ENCODE peak calls at places on chromosomes 2 and 18, in seven cellular contexts. X, D, N, M, O, G and I are unnamed samples.

GRCh38 chr2:27737676-27738348 is 33.7 kb upstream of the MRPL33 start:
- DNase-seq in X (no peak), D (peak), N (no peak), M (no peak), O (no peak), G (no peak), I (no peak)

GRCh38 chr2:95018861-95019550 is 6.5 kb upstream of the MAL start:
- DNase-seq in X (no peak), D (no peak), N (no peak), M (no peak), O (no peak), G (no peak), I (no peak)

GRCh38 chr18:78939734-78940260 is 39.8 kb upstream of the SALL3 start:
- DNase-seq in X (no peak), D (no peak), N (no peak), M (no peak), O (no peak), G (no peak), I (no peak)

GRCh38 chr2:121650554-121650930 is 1.3 kb upstream of the CLASP1 start:
- DNase-seq in X (no peak), D (no peak), N (no peak), M (no peak), O (no peak), G (peak), I (no peak)

GRCh38 chr18:55786651-55787272 is 198.8 kb upstream of the TCF4 start:
- DNase-seq in X (no peak), D (no peak), N (no peak), M (no peak), O (no peak), G (no peak), I (no peak)

GRCh38 chr18:56479836-56480235 is 158.6 kb downstream of the TXNL1 start:
- DNase-seq in X (no peak), D (no peak), N (no peak), M (no peak), O (no peak), G (no peak), I (no peak)

GRCh38 chr2:126600715-126601114 is 55.2 kb upstream of the GYPC start:
- DNase-seq in X (no peak), D (no peak), N (no peak), M (no peak), O (no peak), G (peak), I (no peak)

GRCh38 chr2:227325824-227326195 is 759 bp downstream of the MFF start:
- DNase-seq in X (no peak), D (peak), N (peak), M (no peak), O (peak), G (no peak), I (no peak)